ENCODE peak calls at places on chromosome 2, in six cellular contexts. W is OCI-LY7, Z is PC-9, C is Karpas-422, H is IMR-90, U is fibroblast of lung. B is an unnamed sample. For H4K20me1, the result is how much of the 10 kb centered on the place peaks cover.

GRCh38 chr2:241976296-241976695 is 106.8 kb downstream of the RTP5 start:
- DNase-seq in W (no peak), Z (no peak), C (no peak), H (no peak), U (no peak), B (no peak)

GRCh38 chr2:195575879-195576391 is 81.1 kb upstream of the SLC39A10 start:
- DNase-seq in W (peak), Z (peak), C (peak), H (peak), U (peak), B (no peak)

GRCh38 chr2:39542523-39542922 is 105.4 kb upstream of the MAP4K3 start:
- DNase-seq in W (no peak), Z (no peak), C (no peak), H (no peak), U (no peak), B (no peak)

GRCh38 chr2:239978381-239978780 is 46.8 kb downstream of the NDUFA10 start:
- DNase-seq in W (no peak), Z (no peak), C (no peak), H (peak), U (peak), B (no peak)

GRCh38 chr2:30288576-30288975 is 57.2 kb downstream of the LBH start:
- DNase-seq in W (no peak), Z (no peak), C (no peak), H (no peak), U (no peak), B (no peak)

GRCh38 chr2:205800804-205801203 is 118.5 kb downstream of the NRP2 start:
- DNase-seq in W (no peak), Z (no peak), C (no peak), H (peak), U (peak), B (no peak)

GRCh38 chr2:23009545-23010149 is 375.3 kb upstream of the KLHL29 start:
- DNase-seq in W (no peak), Z (no peak), C (no peak), H (peak), U (peak), B (no peak)

GRCh38 chr2:1628893-1629292 is 115.4 kb downstream of the PXDN start:
- DNase-seq in W (no peak), Z (peak), C (no peak), H (peak), U (peak), B (no peak)

GRCh38 chr2:223725494-223725893 is 111.9 kb downstream of the AP1S3 start:
- DNase-seq in W (no peak), Z (peak), C (no peak), H (peak), U (peak), B (peak)

GRCh38 chr2:45000921-45001628 is 8.2 kb downstream of the SIX2 start:
- DNase-seq in W (no peak), Z (no peak), C (no peak), H (no peak), U (no peak), B (peak)

GRCh38 chr2:173149491-173149890 is 73.8 kb downstream of the MAP3K20 start:
- DNase-seq in W (no peak), Z (no peak), C (no peak), H (no peak), U (no peak), B (no peak)

GRCh38 chr2:166773268-166773949 is 114.9 kb upstream of the XIRP2 start:
- DNase-seq in W (no peak), Z (no peak), C (no peak), H (no peak), U (no peak), B (no peak)

GRCh38 chr2:7015007-7015950 is 98.1 kb downstream of the RNF144A start:
- DNase-seq in W (no peak), Z (no peak), C (no peak), H (no peak), U (no peak), B (no peak)

GRCh38 chr2:151159109-151159690 is 102.5 kb downstream of the RBM43 start:
- DNase-seq in W (no peak), Z (no peak), C (no peak), H (peak), U (peak), B (no peak)

GRCh38 chr2:217890445-217890844 is 112.3 kb downstream of the TNS1 start:
- DNase-seq in W (no peak), Z (peak), C (no peak), H (peak), U (peak), B (no peak)

GRCh38 chr2:241161646-241162281 is 11.5 kb downstream of the PPP1R7 start:
- DNase-seq in W (no peak), Z (no peak), C (no peak), H (peak), U (peak), B (no peak)

GRCh38 chr2:43005211-43005974 is 213.0 kb upstream of the HAAO start:
- DNase-seq in W (no peak), Z (no peak), C (no peak), H (no peak), U (no peak), B (no peak)

GRCh38 chr2:147082850-147083522 is 761.8 kb upstream of the ACVR2A start:
- DNase-seq in W (peak), Z (no peak), C (peak), H (peak), U (peak), B (peak)

GRCh38 chr2:24492283-24493272 is 1.5 kb downstream of the NCOA1 start:
- DNase-seq in W (no peak), Z (no peak), C (no peak), H (no peak), U (peak), B (no peak)

GRCh38 chr2:191333911-191334357 is 88.7 kb downstream of the MYO1B start:
- DNase-seq in W (no peak), Z (no peak), C (no peak), H (peak), U (peak), B (no peak)

GRCh38 chr2:80591233-80591632 is 286.7 kb upstream of the LRRTM1 start:
- DNase-seq in W (peak), Z (no peak), C (no peak), H (no peak), U (no peak), B (no peak)

GRCh38 chr2:144455979-144456378 is 63.9 kb downstream of the ZEB2 start:
- DNase-seq in W (no peak), Z (no peak), C (no peak), H (no peak), U (no peak), B (no peak)
- H4K20me1 ChIP-seq in W (under half), Z (under half), C (under half), H (under half), U (under half), B (under half)

DNA sequence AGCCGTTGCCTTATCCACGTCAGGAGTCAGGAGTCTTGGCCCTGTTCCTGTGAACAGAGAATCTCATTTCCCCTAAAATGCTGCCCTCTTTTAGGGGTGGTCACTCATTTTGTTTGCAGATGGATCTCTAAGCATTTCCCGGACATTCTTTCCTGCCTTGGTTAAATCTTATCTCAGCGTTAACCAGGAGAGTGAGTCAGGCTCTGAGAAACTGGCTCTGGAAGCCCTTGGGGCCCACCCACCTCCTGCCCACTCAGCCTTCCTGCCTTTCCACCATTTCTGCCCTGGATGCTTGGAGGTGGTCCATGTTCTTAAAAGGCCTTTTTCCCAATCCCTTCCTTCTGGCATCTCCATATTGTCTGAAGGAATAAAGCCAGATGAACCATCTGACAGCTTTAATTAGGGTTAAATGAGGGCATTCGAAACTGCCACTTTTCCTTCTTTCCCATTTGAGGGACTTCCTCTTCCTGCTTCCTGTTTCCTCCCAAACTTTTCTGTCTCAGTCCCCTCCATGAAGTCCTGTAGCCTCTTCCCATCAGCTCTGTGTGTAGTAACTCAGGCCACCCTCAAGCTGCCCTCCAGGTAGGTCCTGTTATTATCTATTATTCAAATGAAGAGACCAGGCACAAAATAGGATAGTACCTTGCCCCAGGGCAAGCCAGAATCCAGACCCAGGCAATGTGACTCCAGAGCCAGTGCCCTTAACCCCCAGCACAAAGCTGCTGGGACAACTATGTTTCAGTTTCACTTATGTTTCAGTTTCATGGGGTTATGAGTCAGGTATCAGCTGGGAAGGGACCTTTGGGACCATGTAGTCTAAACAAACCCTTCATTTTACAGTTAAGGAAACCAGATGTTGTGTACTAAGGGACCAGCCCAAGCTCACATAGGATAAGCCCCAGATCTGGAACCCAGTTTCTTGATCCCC is 9.7 kb downstream of the HK2 start:
- DNase-seq in W (peak), Z (peak), C (peak), H (peak), U (peak), B (no peak)
- H4K20me1 ChIP-seq in W (under half), Z (under half), C (half or more), H (half or more), U (under half), B (under half)

GRCh38 chr2:235669983-235670962 is 176.4 kb downstream of the AGAP1 start:
- DNase-seq in W (no peak), Z (peak), C (no peak), H (peak), U (peak), B (peak)
- H4K20me1 ChIP-seq in W (under half), Z (half or more), C (under half), H (half or more), U (under half), B (under half)

DNA sequence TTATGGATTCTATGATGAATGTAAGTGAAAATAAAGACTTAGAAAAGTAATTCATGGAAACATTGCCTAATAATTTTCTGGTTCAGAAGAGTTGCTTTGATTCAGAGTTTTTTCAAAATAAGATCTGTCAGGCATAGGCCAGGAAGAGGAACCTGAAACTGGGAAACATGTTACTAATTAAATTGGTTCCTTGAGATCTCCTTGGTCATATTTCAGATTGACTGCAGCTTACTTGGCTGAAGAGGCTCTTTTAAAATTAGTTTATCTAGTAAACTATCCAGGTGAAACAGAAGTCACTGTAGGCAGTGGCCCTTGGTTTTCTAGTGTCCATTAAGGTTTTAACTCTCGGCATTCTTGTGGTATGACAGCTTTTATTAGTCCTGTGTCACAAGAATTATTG is 27.4 kb downstream of the PPP1CB start:
- DNase-seq in W (no peak), Z (no peak), C (no peak), H (no peak), U (no peak), B (no peak)
- H4K20me1 ChIP-seq in W (under half), Z (half or more), C (under half), H (under half), U (under half), B (under half)

DNA sequence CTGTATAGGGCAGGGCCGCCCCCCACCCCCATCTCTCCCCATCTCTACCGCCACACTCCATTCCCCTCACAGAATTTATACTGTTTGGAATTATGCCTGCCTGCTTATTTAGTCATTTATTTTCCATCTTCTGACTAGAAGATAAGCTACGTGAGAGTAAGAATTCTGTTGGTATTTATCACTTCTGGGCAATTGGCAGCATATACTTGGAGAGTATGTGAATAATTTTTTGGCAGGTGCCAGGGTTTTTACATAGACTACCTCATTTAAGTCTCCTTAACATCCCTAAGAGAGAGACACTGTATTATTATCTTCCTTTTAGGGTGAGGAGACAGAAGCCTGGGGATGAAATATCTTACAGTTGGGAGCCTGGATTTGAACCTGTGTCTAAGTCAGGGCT is 45.0 kb downstream of the SLC4A1AP start:
- DNase-seq in W (no peak), Z (no peak), C (no peak), H (no peak), U (no peak), B (no peak)
- H4K20me1 ChIP-seq in W (under half), Z (under half), C (under half), H (under half), U (under half), B (under half)

DNA sequence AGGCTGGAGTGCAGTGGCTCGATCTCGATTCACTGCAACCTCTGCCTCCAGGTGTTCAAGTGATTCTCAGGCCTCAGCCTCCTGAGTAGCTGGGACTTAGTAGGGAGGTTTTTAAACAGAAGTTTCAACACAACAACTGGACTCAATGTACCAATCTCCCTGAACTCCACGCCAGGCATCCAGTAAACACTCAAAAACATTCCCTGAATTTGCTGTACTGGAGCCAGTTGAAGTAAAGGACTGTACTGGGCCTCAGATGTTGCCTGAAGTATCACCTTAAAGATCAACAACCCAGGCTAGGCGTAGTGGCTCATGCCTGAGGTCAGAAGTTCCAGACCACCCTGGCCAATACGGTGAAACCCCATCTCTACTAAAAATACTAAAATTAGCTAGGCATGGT is 22.4 kb downstream of the RAB1A start:
- DNase-seq in W (no peak), Z (no peak), C (no peak), H (no peak), U (no peak), B (no peak)
- H4K20me1 ChIP-seq in W (under half), Z (half or more), C (under half), H (half or more), U (under half), B (under half)

GRCh38 chr2:120763516-120763915 is 27.8 kb downstream of the GLI2 start:
- DNase-seq in W (no peak), Z (no peak), C (no peak), H (no peak), U (peak), B (no peak)
- H4K20me1 ChIP-seq in W (under half), Z (under half), C (under half), H (under half), U (under half), B (under half)

GRCh38 chr2:9269695-9270365 is 63.2 kb downstream of the ASAP2 start:
- DNase-seq in W (no peak), Z (no peak), C (no peak), H (no peak), U (no peak), B (no peak)
- H4K20me1 ChIP-seq in W (under half), Z (under half), C (under half), H (under half), U (under half), B (under half)

DNA sequence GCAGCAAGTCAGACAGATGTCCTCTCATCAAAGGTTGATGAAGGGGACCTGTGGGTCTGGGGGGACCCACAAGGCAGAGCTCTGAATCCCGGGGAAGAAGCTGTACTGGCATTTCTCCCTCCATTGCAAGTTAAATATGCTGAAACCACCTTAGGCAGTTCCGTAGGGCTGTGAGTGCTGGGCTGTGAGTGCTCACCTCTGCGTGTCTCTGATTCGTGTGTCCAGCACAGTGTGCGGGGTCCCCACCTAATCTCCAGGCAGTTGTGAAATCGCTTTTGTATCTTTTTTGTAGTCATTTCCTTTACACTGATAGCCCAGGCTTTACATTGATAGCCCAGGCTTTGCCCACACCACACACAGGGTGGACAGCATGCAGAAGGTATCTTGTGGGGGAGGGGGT is 80.6 kb downstream of the MAP4K4 start:
- DNase-seq in W (no peak), Z (no peak), C (no peak), H (no peak), U (no peak), B (no peak)
- H4K20me1 ChIP-seq in W (half or more), Z (half or more), C (under half), H (half or more), U (under half), B (under half)

DNA sequence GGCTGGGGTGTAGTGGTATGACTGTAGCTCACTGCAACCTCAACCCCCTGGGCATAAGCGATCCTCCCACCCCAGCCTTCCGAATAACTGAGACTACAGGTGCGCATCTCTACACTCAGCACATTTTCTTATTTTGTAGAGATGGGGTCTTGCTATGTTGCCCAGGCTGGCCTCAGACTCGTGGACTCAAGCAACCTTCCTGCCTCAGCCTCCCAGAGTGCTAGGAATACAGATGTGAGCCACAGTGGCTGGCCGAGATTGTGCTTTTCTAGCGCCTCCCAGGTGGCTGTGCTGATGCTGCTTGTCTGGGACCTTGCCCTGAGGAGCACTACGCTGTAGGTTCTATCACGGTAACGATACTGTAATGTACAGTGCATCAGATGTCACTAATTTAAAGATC is 155.6 kb downstream of the AGAP1 start:
- DNase-seq in W (no peak), Z (no peak), C (no peak), H (no peak), U (no peak), B (no peak)
- H4K20me1 ChIP-seq in W (under half), Z (half or more), C (under half), H (under half), U (under half), B (under half)

B was measured in H1.